ENCODE peak calls at places on chromosomes 1 and 21, in ten cellular contexts. V is GM12892, R is GM12878, Y is HepG2, Q is transverse colon, T is suprapubic skin, B is vagina, A is H1, D is stomach, N is spleen. F is an unnamed sample.

GRCh38 chr1:48916121-48917069 is 139.7 kb upstream of the BEND5 start:
- DNase-seq in V (no peak), R (no peak), Y (peak), Q (no peak), T (no peak), B (no peak), A (peak), D (no peak), N (no peak), F (no peak)

GRCh38 chr1:147273409-147274307 is 31.2 kb downstream of the CHD1L start:
- DNase-seq in V (peak), R (peak), Y (peak), Q (no peak), T (no peak), B (no peak), A (no peak), D (no peak), N (no peak), F (peak)

GRCh38 chr1:26913754-26914619 is at the start of gene NR0B2:
- DNase-seq in V (no peak), R (no peak), Y (peak), Q (peak), T (no peak), B (no peak), A (no peak), D (peak), N (peak), F (no peak)

GRCh38 chr21:21183092-21183491 is 184.9 kb downstream of the NCAM2 start:
- DNase-seq in V (no peak), R (no peak), Y (no peak), Q (no peak), T (no peak), B (no peak), A (no peak), D (no peak), N (no peak), F (no peak)

GRCh38 chr1:243921113-243921512 is 71.1 kb upstream of the AKT3 start:
- DNase-seq in V (no peak), R (no peak), Y (no peak), Q (no peak), T (no peak), B (no peak), A (no peak), D (no peak), N (no peak), F (no peak)

GRCh38 chr21:29279531-29279930 is 19.2 kb upstream of the BACH1 start:
- DNase-seq in V (no peak), R (no peak), Y (no peak), Q (no peak), T (no peak), B (no peak), A (no peak), D (no peak), N (no peak), F (no peak)

GRCh38 chr1:201501144-201501543 is 5.8 kb downstream of the CSRP1 start:
- DNase-seq in V (no peak), R (no peak), Y (no peak), Q (no peak), T (no peak), B (no peak), A (no peak), D (no peak), N (peak), F (no peak)

GRCh38 chr1:41370756-41371420 is 9.7 kb downstream of the FOXO6 start:
- DNase-seq in V (no peak), R (no peak), Y (no peak), Q (no peak), T (no peak), B (no peak), A (no peak), D (no peak), N (no peak), F (no peak)

GRCh38 chr1:149848811-149849210 is 50.6 kb upstream of the BOLA1 start:
- DNase-seq in V (no peak), R (no peak), Y (peak), Q (no peak), T (no peak), B (no peak), A (no peak), D (no peak), N (no peak), F (no peak)

GRCh38 chr1:157966034-157966671 is 27.3 kb upstream of the KIRREL1 start:
- DNase-seq in V (no peak), R (no peak), Y (peak), Q (peak), T (no peak), B (no peak), A (no peak), D (no peak), N (no peak), F (no peak)

GRCh38 chr1:81304187-81304586 is 496.5 kb upstream of the ADGRL2 start:
- DNase-seq in V (no peak), R (no peak), Y (no peak), Q (no peak), T (no peak), B (no peak), A (no peak), D (no peak), N (no peak), F (no peak)

DNA sequence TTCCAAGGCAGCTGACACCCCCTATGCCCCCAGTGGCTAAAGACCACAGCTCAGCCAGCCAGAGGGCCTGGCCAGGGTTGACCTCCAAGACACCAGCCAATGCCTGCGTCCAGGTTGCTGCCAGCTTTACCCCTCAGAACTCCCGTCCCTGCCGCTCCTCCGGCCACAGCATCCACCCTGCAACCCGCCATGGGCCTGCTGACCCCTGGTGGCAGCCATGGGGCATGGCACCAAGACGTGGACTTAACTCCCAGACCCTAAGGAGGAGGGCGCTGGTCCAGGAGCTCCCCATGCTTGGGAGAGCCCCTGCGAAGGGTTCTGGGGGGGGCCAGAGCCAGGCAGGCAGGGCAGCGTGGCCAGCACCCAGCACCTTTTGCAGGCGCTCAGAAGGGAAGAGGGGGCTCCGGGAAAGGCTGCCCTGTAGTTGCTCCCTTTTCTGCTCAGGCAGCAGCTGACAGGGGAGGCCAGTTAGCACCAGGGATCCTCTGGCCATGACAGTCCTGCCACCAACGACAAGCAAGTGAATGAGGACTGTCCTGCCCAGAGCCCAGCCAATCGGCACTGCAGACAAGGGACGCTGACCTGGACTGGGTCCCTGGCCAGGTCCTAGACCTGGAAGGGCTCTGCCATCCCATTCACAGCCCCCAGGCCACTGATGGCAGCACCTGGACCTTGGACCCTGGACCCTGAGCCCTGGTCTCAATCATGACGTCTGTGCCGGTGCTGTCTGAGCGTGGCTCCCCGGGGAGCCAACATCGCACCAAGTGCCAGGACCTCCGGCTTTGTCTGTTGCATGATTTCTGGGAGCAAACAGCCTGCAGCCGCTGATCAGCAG is 246.2 kb downstream of the NPHP4 start:
- DNase-seq in V (peak), R (no peak), Y (peak), Q (peak), T (peak), B (no peak), A (peak), D (peak), N (peak), F (peak)
- TF ChIP-seq POLR2AphosphoS5 in V (no peak), R (no peak), Y (no peak), Q (no peak), T (no peak), B (no peak), A (no peak), D (no peak), N (no peak), F (no peak)

GRCh38 chr1:54547601-54548388 is at the start of gene ACOT11:
- DNase-seq in V (no peak), R (no peak), Y (peak), Q (peak), T (peak), B (no peak), A (no peak), D (peak), N (peak), F (no peak)
- TF ChIP-seq POLR2A in V (no peak), R (no peak), Y (no peak), Q (no peak), T (no peak), B (no peak), A (no peak), D (no peak), N (no peak), F (no peak)

DNA sequence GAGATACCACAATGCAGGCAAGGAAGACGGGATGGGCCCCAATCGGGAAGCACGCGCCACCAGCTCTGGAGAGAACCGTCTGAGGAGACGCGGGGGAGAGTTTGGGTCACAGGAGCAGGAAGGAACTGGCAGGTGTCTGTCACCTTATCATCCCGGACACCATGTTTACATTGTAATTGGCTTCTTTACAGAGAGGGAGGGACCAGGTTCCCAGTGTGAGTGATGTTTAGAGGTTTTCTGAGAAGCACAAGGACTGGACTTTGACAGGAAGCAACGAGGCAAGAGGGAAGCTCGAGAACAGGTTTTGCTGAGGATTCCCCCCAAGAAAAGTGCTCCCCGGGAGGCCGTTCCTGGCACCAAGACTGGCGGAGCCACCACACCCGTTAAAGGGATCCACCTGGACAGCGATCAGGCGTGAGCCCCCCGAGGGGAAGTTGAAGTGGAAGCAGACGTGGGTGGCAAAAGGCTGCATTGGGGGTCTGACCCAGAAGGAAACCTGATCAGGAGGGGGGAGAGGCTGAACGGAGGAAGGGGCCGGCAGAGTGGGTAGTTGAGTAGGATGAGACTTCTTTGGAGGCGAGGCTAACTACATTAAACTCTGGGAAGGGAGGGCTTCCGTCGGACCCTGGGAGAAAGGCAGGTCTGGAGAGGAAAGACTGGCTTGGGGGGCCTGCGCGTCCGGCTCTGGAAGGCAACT is 885 bp downstream of the EPS15 start:
- DNase-seq in V (no peak), R (peak), Y (peak), Q (peak), T (peak), B (no peak), A (no peak), D (peak), N (peak), F (no peak)
- TF ChIP-seq POLR2AphosphoS5 in V (peak), R (peak), Y (peak), Q (peak), T (no peak), B (peak), A (no peak), D (peak), N (no peak), F (peak)

GRCh38 chr1:6820899-6821298 is 35.6 kb downstream of the CAMTA1 start:
- DNase-seq in V (no peak), R (peak), Y (no peak), Q (no peak), T (no peak), B (no peak), A (no peak), D (no peak), N (no peak), F (no peak)

GRCh38 chr1:6819641-6820040 is 34.4 kb downstream of the CAMTA1 start:
- DNase-seq in V (no peak), R (no peak), Y (no peak), Q (no peak), T (no peak), B (no peak), A (no peak), D (no peak), N (no peak), F (no peak)

GRCh38 chr1:6811587-6811986 is 26.3 kb downstream of the CAMTA1 start:
- DNase-seq in V (no peak), R (no peak), Y (no peak), Q (no peak), T (no peak), B (no peak), A (no peak), D (no peak), N (no peak), F (no peak)

GRCh38 chr1:6813165-6813564 is 27.9 kb downstream of the CAMTA1 start:
- DNase-seq in V (no peak), R (no peak), Y (no peak), Q (no peak), T (no peak), B (no peak), A (no peak), D (no peak), N (no peak), F (no peak)

DNA sequence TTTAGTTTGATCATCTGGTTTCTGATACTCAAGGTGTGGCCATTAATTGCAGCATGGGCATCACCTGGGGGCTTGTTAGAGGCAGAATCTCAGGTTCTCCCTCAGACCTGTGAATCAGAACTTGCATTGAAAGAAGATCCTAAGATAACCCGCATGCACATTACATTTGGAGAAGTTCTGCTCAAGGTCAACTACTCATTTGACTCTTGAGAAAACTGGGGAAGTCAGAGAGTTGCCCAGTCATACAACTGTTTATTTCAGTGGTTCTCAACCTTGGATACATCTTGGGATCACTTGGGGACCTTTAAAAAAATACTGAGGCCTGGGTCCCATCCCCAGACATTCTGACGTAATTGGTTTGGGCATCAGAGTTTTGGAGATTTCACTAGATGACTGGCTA is 30.5 kb downstream of the CAMTA1 start:
- DNase-seq in V (no peak), R (no peak), Y (no peak), Q (no peak), T (no peak), B (no peak), A (no peak), D (no peak), N (no peak), F (no peak)
- TF ChIP-seq POLR2A in V (no peak), R (no peak), Y (no peak), Q (no peak), T (no peak), B (no peak), A (no peak), D (no peak), N (no peak), F (no peak)

GRCh38 chr21:26964379-26964778 is 2.5 kb downstream of the ADAMTS5 start:
- DNase-seq in V (no peak), R (no peak), Y (no peak), Q (peak), T (peak), B (no peak), A (no peak), D (peak), N (no peak), F (no peak)

GRCh38 chr21:26965567-26966359 is 1.1 kb downstream of the ADAMTS5 start:
- DNase-seq in V (no peak), R (no peak), Y (no peak), Q (peak), T (peak), B (no peak), A (no peak), D (peak), N (peak), F (peak)

GRCh38 chr21:26965091-26965566 is 1.8 kb downstream of the ADAMTS5 start:
- DNase-seq in V (no peak), R (no peak), Y (no peak), Q (no peak), T (peak), B (no peak), A (no peak), D (no peak), N (peak), F (peak)

GRCh38 chr21:26966360-26966977 is 419 bp downstream of the ADAMTS5 start:
- DNase-seq in V (no peak), R (no peak), Y (no peak), Q (no peak), T (no peak), B (no peak), A (no peak), D (no peak), N (peak), F (peak)

GRCh38 chr21:26966978-26967913 is at the start of gene ADAMTS5:
- DNase-seq in V (no peak), R (no peak), Y (no peak), Q (peak), T (peak), B (no peak), A (no peak), D (peak), N (peak), F (peak)
- TF ChIP-seq POLR2AphosphoS5 in V (no peak), R (no peak), Y (no peak), Q (peak), T (no peak), B (peak), A (peak), D (peak), N (peak), F (no peak)

DNA sequence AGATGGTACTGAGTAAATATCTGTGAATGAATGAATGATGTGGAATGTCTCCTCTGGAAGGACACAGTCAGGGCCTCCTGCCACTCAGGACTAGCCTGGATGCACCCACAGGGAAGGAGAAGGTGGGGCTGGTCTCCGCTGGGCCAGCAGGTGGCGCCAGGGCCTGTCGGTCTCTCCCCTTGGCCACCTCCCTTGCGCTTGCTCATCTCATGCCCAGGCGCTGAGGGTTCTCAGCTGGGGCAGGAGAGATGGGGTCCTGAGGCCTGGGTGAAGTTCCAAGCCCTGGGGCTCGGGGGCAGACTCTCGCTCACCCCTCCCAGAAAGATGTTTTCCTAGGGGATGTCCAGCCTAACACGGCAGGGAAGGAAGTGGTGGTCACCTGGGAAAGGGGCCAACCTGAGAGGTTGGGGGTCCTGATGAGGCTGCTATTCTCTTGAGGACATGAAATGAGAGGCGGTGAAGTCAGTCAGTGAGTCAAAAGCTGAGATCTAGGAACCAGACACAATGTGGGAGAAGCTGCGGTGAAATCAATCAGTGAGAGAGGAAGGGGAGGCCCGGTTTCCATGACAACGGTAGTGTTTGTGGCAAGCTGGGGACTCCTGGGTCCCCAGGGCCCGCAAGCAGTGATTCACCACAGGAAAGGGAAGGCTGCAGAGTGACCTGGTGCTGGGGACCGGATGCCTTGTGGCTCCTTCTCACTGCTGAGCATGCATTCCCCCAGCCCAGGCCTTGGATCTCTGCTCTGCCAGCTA is 14.6 kb upstream of the MEX3A start:
- DNase-seq in V (peak), R (peak), Y (peak), Q (peak), T (peak), B (no peak), A (no peak), D (peak), N (peak), F (peak)
- TF ChIP-seq POLR2A in V (peak), R (no peak), Y (no peak), Q (no peak), T (no peak), B (no peak), A (no peak), D (no peak), N (no peak), F (peak)

DNA sequence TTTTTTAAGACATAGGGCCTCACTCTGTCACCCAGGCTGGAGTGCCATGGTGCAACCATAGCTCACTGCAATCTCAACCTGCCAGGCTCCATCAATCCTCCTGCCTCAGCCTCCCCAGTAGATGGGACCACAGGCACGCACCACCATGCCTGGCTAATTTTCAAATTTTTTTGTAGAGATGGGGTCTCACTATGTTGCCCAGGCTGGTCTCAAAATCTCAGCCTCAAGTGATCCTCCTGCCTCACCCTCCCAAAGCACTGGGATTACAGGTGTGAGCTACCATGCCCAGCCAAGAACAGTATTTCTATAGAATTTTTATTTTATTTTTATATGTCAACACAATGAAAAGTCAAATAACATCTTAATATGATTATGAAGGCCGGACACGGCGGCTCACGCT is 10.9 kb downstream of the GNB1 start:
- DNase-seq in V (no peak), R (no peak), Y (no peak), Q (no peak), T (no peak), B (no peak), A (no peak), D (no peak), N (peak), F (no peak)
- TF ChIP-seq POLR2AphosphoS5 in V (no peak), R (peak), Y (no peak), Q (no peak), T (no peak), B (no peak), A (no peak), D (no peak), N (no peak), F (peak)